ENCODE peak calls at places on chromosomes 5 and 9, in five cellular contexts. V is colonic mucosa, S is psoas muscle, P is heart left ventricle, C is mesenchymal stem cell. G is an unnamed sample.

GRCh38 chr9:110050925-110051355 is 157.0 kb downstream of the C9orf152 start:
- DNase-seq in S (no peak), P (no peak), V (no peak), C (peak), G (peak)

GRCh38 chr5:110510146-110510545 is 216.3 kb downstream of the TMEM232 start:
- DNase-seq in S (no peak), V (no peak), P (no peak), C (no peak), G (peak)

GRCh38 chr5:90802695-90803317 is 244.2 kb downstream of the ADGRV1 start:
- DNase-seq in C (peak), V (peak), P (no peak), S (no peak), G (peak)

GRCh38 chr9:38686923-38687322 is 33.0 kb downstream of the FAM240B start:
- DNase-seq in S (no peak), V (no peak), P (no peak), C (no peak), G (no peak)

GRCh38 chr9:7760014-7760415 is 39.6 kb downstream of the DMAC1 start:
- DNase-seq in C (peak), P (peak), V (no peak), S (peak), G (no peak)

GRCh38 chr5:40570408-40571129 is 109.1 kb upstream of the PTGER4 start:
- DNase-seq in P (no peak), S (no peak), C (peak), V (no peak), G (peak)

GRCh38 chr9:83538172-83538889 is at the start of gene FRMD3:
- DNase-seq in P (peak), C (peak), V (peak), S (peak), G (peak)

GRCh38 chr5:1010641-1011046 is 2.0 kb downstream of the NKD2 start:
- DNase-seq in C (no peak), S (peak), V (no peak), P (peak), G (no peak)

GRCh38 chr5:136055612-136056302 is 27.0 kb downstream of the TGFBI start:
- DNase-seq in S (no peak), P (no peak), C (peak), V (no peak), G (no peak)

GRCh38 chr9:131608469-131609115 is 63.3 kb downstream of the PRRT1B start:
- DNase-seq in C (peak), V (no peak), S (peak), P (peak), G (peak)

GRCh38 chr5:181204561-181205401 is at the start of gene TRIM7:
- DNase-seq in C (peak), V (peak), P (peak), S (peak), G (peak)

GRCh38 chr9:135275163-135275925 is 187.9 kb downstream of the OLFM1 start:
- DNase-seq in V (no peak), P (peak), C (no peak), S (no peak), G (no peak)

GRCh38 chr5:141199359-141200235 is at the start of gene PCDHB11:
- DNase-seq in S (no peak), C (no peak), P (no peak), V (no peak), G (no peak)

GRCh38 chr5:172123269-172123692 is 64.7 kb downstream of the STK10 start:
- DNase-seq in S (peak), C (peak), V (peak), P (peak), G (peak)

GRCh38 chr5:135211083-135211790 is 177.2 kb upstream of the PITX1 start:
- DNase-seq in V (peak), C (peak), P (no peak), S (no peak), G (peak)

GRCh38 chr5:67166460-67166871 is 30.1 kb downstream of the CD180 start:
- DNase-seq in S (peak), V (peak), P (peak), C (no peak), G (no peak)

GRCh38 chr9:38417003-38417965 is 7.0 kb downstream of the IGFBPL1 start:
- DNase-seq in C (peak), V (peak), S (no peak), P (no peak), G (no peak)

GRCh38 chr9:136095028-136095494 is at the start of gene NACC2:
- DNase-seq in V (peak), C (peak), S (peak), P (peak), G (peak)

GRCh38 chr5:10481241-10481932 is 39.7 kb downstream of the ROPN1L start:
- DNase-seq in V (peak), P (no peak), C (no peak), S (no peak), G (no peak)

GRCh38 chr9:137064027-137064879 is 6.1 kb downstream of the SAPCD2 start:
- DNase-seq in C (peak), V (peak), P (peak), S (peak), G (no peak)

GRCh38 chr9:101727621-101728524 is 10.6 kb downstream of the GRIN3A start:
- DNase-seq in C (no peak), S (no peak), P (no peak), V (no peak), G (peak)

GRCh38 chr9:130172858-130173461 is 756 bp downstream of the NCS1 start:
- DNase-seq in V (no peak), P (no peak), C (peak), S (peak), G (peak)

GRCh38 chr5:136729901-136730355 is 364.6 kb upstream of the TRPC7 start:
- DNase-seq in C (peak), P (no peak), V (no peak), S (no peak), G (no peak)

GRCh38 chr9:109139851-109140250 is 20.1 kb upstream of the TMEM245 start:
- DNase-seq in P (no peak), C (no peak), S (no peak), V (no peak), G (no peak)

GRCh38 chr9:133636902-133637301 is 739 bp downstream of the DBH start:
- DNase-seq in S (no peak), C (no peak), P (no peak), V (no peak), G (no peak)

GRCh38 chr9:68447611-68448010 is 91.2 kb downstream of the PGM5 start:
- DNase-seq in C (no peak), V (no peak), P (no peak), S (no peak), G (no peak)

GRCh38 chr5:19739691-19740090 is 248.3 kb downstream of the CDH18 start:
- DNase-seq in P (no peak), V (no peak), S (no peak), C (no peak), G (peak)

GRCh38 chr5:143336485-143336884 is 67.0 kb downstream of the NR3C1 start:
- DNase-seq in V (no peak), C (no peak), S (no peak), P (peak), G (no peak)

GRCh38 chr9:3336951-3337350 is 188.8 kb downstream of the RFX3 start:
- DNase-seq in P (no peak), V (no peak), C (no peak), S (no peak), G (no peak)

GRCh38 chr9:83937861-83938455 is 16.7 kb upstream of the KIF27 start:
- DNase-seq in P (no peak), V (no peak), C (peak), S (no peak), G (peak)

DNA sequence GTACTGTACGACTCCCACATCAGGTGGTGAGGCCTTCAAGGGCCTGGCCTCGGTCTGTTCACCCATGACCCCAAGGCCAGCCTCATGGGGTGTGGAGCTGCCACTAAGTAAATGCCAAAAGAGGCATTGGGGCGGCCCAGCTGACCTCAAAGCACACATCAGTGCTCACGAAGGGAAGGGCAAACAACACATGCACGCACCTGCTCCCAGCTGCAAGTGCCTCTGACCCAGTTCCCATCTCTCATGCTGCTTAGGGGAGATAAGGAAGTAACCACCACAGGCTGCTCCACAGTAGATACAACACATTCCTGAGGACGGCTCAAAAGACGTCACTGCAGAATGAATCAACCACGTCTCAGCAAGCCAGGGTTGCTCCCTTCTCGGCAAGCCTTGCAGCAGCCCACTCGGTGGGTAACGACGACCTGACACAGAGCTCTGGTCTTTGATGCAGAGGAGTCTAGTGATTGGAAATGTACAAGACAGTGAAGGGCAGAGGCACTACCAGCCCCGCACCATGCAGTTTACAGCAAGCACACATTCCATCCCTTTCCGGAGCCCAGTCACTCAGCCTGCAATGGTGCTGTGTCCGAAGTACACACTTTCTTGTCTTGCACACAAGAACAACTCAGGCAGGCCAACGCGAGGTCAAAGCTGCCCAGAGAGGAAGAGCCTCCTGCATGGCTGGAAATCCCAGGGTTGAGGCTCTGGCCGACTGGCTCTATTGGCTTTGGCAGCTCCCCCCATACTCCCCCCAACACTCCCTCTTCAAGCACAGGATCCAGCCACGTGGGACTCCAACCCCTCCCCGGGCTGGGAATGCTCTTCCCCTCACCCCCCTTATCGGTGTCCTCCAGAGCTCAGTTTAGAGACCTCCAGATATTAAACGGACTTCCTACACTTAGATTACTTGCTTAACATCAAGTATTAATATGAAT is 31.8 kb downstream of the FABP6 start:
- DNase-seq in C (peak), P (peak), V (peak), S (no peak), G (peak)
- H3K27ac ChIP-seq in C (peak), P (no peak), V (peak), S (no peak), G (peak)

GRCh38 chr9:127057970-127058644 is 64.3 kb downstream of the ANGPTL2 start:
- DNase-seq in C (no peak), S (peak), P (no peak), V (no peak), G (peak)
- H3K27ac ChIP-seq in C (no peak), S (peak), P (peak), V (no peak), G (peak)

GRCh38 chr9:27413507-27414214 is 110.4 kb upstream of the IFNK start:
- DNase-seq in V (no peak), P (no peak), C (no peak), S (no peak), G (peak)
- H3K27ac ChIP-seq in V (peak), P (peak), C (no peak), S (no peak), G (no peak)

GRCh38 chr5:124921694-124922093 is 175.3 kb upstream of the ZNF608 start:
- DNase-seq in P (no peak), S (no peak), V (no peak), C (no peak), G (no peak)
- H3K27ac ChIP-seq in P (no peak), S (no peak), V (no peak), C (no peak), G (no peak)

GRCh38 chr5:52804359-52804758 is 16.6 kb downstream of the ITGA1 start:
- DNase-seq in C (peak), S (no peak), P (no peak), V (no peak), G (no peak)

GRCh38 chr5:52807037-52807436 is 19.3 kb downstream of the ITGA1 start:
- DNase-seq in S (no peak), V (no peak), P (no peak), C (no peak), G (no peak)

GRCh38 chr5:52807723-52808122 is 20.0 kb downstream of the ITGA1 start:
- DNase-seq in P (no peak), S (no peak), V (no peak), C (no peak), G (peak)

GRCh38 chr5:52804978-52805377 is 17.3 kb downstream of the ITGA1 start:
- DNase-seq in C (no peak), V (no peak), P (no peak), S (no peak), G (no peak)

DNA sequence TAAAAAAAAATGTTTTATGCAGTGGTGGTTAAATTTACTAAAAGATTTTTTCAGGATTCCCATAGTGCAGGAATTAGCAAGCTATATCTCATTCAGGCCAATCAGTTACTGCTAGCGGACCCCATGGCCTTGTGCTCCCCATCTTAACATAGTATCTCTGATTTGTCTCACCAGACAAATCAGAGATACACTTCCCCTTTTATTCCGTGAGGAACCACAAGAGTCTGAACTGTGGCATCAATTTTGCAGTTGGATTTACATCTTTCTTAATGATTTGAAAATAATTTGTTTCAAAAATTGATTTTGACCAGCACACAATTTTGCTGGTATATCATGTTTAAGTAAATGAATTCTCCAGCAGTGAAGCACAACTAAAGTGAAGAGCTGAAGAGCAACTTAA is 17.9 kb downstream of the ITGA1 start:
- DNase-seq in V (no peak), C (no peak), S (no peak), P (no peak), G (no peak)
- H3K27ac ChIP-seq in V (no peak), C (no peak), S (no peak), P (no peak), G (no peak)

GRCh38 chr5:87900419-87900818 is 368.2 kb downstream of the TMEM161B start:
- DNase-seq in V (no peak), P (no peak), C (peak), S (no peak), G (peak)

GRCh38 chr5:87899109-87900100 is 369.2 kb downstream of the TMEM161B start:
- DNase-seq in V (peak), C (peak), P (peak), S (peak), G (peak)
- H3K27ac ChIP-seq in V (no peak), C (no peak), P (peak), S (peak), G (no peak)

DNA sequence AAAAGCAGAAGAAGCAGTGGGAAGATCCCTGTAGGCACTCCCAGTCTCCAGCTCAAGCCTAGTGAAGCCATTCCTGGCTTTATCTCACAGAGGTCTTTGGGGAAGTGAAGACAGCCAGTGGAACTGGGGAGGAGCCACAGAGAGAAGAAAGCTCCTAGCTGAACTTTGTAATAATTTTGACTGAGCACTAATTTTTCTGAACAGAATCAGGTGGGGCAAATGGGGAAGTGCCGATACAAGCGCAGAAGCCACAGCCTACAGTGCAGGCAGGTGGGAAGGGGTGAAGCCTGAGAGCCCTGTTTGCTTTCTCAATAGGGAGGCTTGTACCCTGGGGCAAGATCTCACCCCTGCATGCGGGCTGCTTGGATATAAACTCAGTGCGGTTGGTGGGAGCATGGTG is 48.4 kb upstream of the SNAPC3 start:
- DNase-seq in S (no peak), P (no peak), C (no peak), V (no peak), G (no peak)
- H3K27ac ChIP-seq in S (no peak), P (no peak), C (no peak), V (peak), G (no peak)

GRCh38 chr5:160029540-160030139 is 20.7 kb downstream of the TTC1 start:
- DNase-seq in S (no peak), C (no peak), V (no peak), P (no peak), G (no peak)
- H3K27ac ChIP-seq in S (no peak), C (no peak), V (no peak), P (no peak), G (no peak)